ENCODE peak calls at places on chromosomes 11 and 22, in eight cellular contexts. One of them, this sample, is unnamed.
A peak's percentile ranks its signal among the peaks of the same experiment; 100 is the strongest.

GRCh38 chr11:1060885-1061616 is 13.6 kb upstream of the MUC2 start:
- DNase-seq in AG09309: peak; percentile 34
- DNase-seq in EL: peak; percentile 95
- DNase-seq in A172: peak; percentile 93
- DNase-seq in aorta: peak; percentile 59
- DNase-seq in DMS53: no peak
- DNase-seq in T-helper 9 cell: no peak
- DNase-seq in activated CD4-positive, alpha-beta memory T cell treated with anti-CD3 and anti-CD28 coated beads, Interleukin-2, amount 10 ng/mL, durations not matched to agents 7 days and 5 days: no peak
- DNase-seq in this sample: no peak

GRCh38 chr22:17380711-17381087 is 11.4 kb downstream of the CECR2 start:
- DNase-seq in AG09309: no peak
- DNase-seq in EL: no peak
- DNase-seq in A172: no peak
- DNase-seq in aorta: no peak
- DNase-seq in DMS53: no peak
- DNase-seq in T-helper 9 cell: no peak
- DNase-seq in activated CD4-positive, alpha-beta memory T cell treated with anti-CD3 and anti-CD28 coated beads, Interleukin-2, amount 10 ng/mL, durations not matched to agents 7 days and 5 days: no peak
- DNase-seq in this sample: no peak

GRCh38 chr11:123434262-123434661 is 4.2 kb downstream of the GRAMD1B start:
- DNase-seq in AG09309: no peak
- DNase-seq in EL: peak; percentile 46
- DNase-seq in A172: peak; percentile 44
- DNase-seq in aorta: no peak
- DNase-seq in DMS53: peak; percentile 16
- DNase-seq in T-helper 9 cell: no peak
- DNase-seq in activated CD4-positive, alpha-beta memory T cell treated with anti-CD3 and anti-CD28 coated beads, Interleukin-2, amount 10 ng/mL, durations not matched to agents 7 days and 5 days: peak; percentile 52
- DNase-seq in this sample: no peak

GRCh38 chr11:17611503-17612220 is 64.6 kb downstream of the OTOG start:
- DNase-seq in AG09309: no peak
- DNase-seq in EL: no peak
- DNase-seq in A172: no peak
- DNase-seq in aorta: no peak
- DNase-seq in DMS53: no peak
- DNase-seq in T-helper 9 cell: no peak
- DNase-seq in activated CD4-positive, alpha-beta memory T cell treated with anti-CD3 and anti-CD28 coated beads, Interleukin-2, amount 10 ng/mL, durations not matched to agents 7 days and 5 days: no peak
- DNase-seq in this sample: no peak

GRCh38 chr22:44385781-44386180 is 73.0 kb upstream of the SHISAL1 start:
- DNase-seq in AG09309: no peak
- DNase-seq in EL: no peak
- DNase-seq in A172: no peak
- DNase-seq in aorta: peak; percentile 31
- DNase-seq in DMS53: no peak
- DNase-seq in T-helper 9 cell: no peak
- DNase-seq in activated CD4-positive, alpha-beta memory T cell treated with anti-CD3 and anti-CD28 coated beads, Interleukin-2, amount 10 ng/mL, durations not matched to agents 7 days and 5 days: no peak
- DNase-seq in this sample: peak; percentile 14

GRCh38 chr22:25364281-25364680 is 144.8 kb downstream of the CRYBB2 start:
- DNase-seq in AG09309: no peak
- DNase-seq in EL: no peak
- DNase-seq in A172: no peak
- DNase-seq in aorta: peak; percentile 37
- DNase-seq in DMS53: no peak
- DNase-seq in T-helper 9 cell: no peak
- DNase-seq in activated CD4-positive, alpha-beta memory T cell treated with anti-CD3 and anti-CD28 coated beads, Interleukin-2, amount 10 ng/mL, durations not matched to agents 7 days and 5 days: no peak
- DNase-seq in this sample: peak; percentile 26

GRCh38 chr22:37983860-37984791 is at the start of gene SOX10:
- DNase-seq in AG09309: no peak
- DNase-seq in EL: no peak
- DNase-seq in A172: no peak
- DNase-seq in aorta: no peak
- DNase-seq in DMS53: no peak
- DNase-seq in T-helper 9 cell: no peak
- DNase-seq in activated CD4-positive, alpha-beta memory T cell treated with anti-CD3 and anti-CD28 coated beads, Interleukin-2, amount 10 ng/mL, durations not matched to agents 7 days and 5 days: no peak
- DNase-seq in this sample: no peak

GRCh38 chr11:13238879-13239514 is 38.6 kb upstream of the BMAL1 start:
- DNase-seq in AG09309: no peak
- DNase-seq in EL: peak; percentile 62
- DNase-seq in A172: peak; percentile 72
- DNase-seq in aorta: peak; percentile 61
- DNase-seq in DMS53: peak; percentile 79
- DNase-seq in T-helper 9 cell: peak; percentile 44
- DNase-seq in activated CD4-positive, alpha-beta memory T cell treated with anti-CD3 and anti-CD28 coated beads, Interleukin-2, amount 10 ng/mL, durations not matched to agents 7 days and 5 days: peak; percentile 56
- DNase-seq in this sample: no peak

GRCh38 chr22:42994917-42995562 is 19.9 kb downstream of the PACSIN2 start:
- DNase-seq in AG09309: peak; percentile 77
- DNase-seq in EL: peak; percentile 88
- DNase-seq in A172: peak; percentile 66
- DNase-seq in aorta: peak; percentile 71
- DNase-seq in DMS53: peak; percentile 71
- DNase-seq in T-helper 9 cell: no peak
- DNase-seq in activated CD4-positive, alpha-beta memory T cell treated with anti-CD3 and anti-CD28 coated beads, Interleukin-2, amount 10 ng/mL, durations not matched to agents 7 days and 5 days: no peak
- DNase-seq in this sample: peak; percentile 69

GRCh38 chr22:25223269-25223850 is 3.9 kb downstream of the CRYBB2 start:
- DNase-seq in AG09309: no peak
- DNase-seq in EL: no peak
- DNase-seq in A172: no peak
- DNase-seq in aorta: no peak
- DNase-seq in DMS53: no peak
- DNase-seq in T-helper 9 cell: no peak
- DNase-seq in activated CD4-positive, alpha-beta memory T cell treated with anti-CD3 and anti-CD28 coated beads, Interleukin-2, amount 10 ng/mL, durations not matched to agents 7 days and 5 days: no peak
- DNase-seq in this sample: no peak

GRCh38 chr11:121672630-121673487 is 220.1 kb upstream of the SORL1-AS1 start:
- DNase-seq in AG09309: no peak
- DNase-seq in EL: no peak
- DNase-seq in A172: no peak
- DNase-seq in aorta: peak; percentile 70
- DNase-seq in DMS53: no peak
- DNase-seq in T-helper 9 cell: no peak
- DNase-seq in activated CD4-positive, alpha-beta memory T cell treated with anti-CD3 and anti-CD28 coated beads, Interleukin-2, amount 10 ng/mL, durations not matched to agents 7 days and 5 days: no peak
- DNase-seq in this sample: no peak

GRCh38 chr11:45105233-45105992 is 41.0 kb upstream of the PRDM11 start:
- DNase-seq in AG09309: no peak
- DNase-seq in EL: peak; percentile 53
- DNase-seq in A172: peak; percentile 65
- DNase-seq in aorta: peak; percentile 82
- DNase-seq in DMS53: peak; percentile 84
- DNase-seq in T-helper 9 cell: peak; percentile 54
- DNase-seq in activated CD4-positive, alpha-beta memory T cell treated with anti-CD3 and anti-CD28 coated beads, Interleukin-2, amount 10 ng/mL, durations not matched to agents 7 days and 5 days: peak; percentile 59
- DNase-seq in this sample: peak; percentile 63

GRCh38 chr11:5129457-5129877 is 8.7 kb downstream of the OR52A5 start:
- DNase-seq in AG09309: no peak
- DNase-seq in EL: peak; percentile 7
- DNase-seq in A172: peak; percentile 19
- DNase-seq in aorta: no peak
- DNase-seq in DMS53: no peak
- DNase-seq in T-helper 9 cell: no peak
- DNase-seq in activated CD4-positive, alpha-beta memory T cell treated with anti-CD3 and anti-CD28 coated beads, Interleukin-2, amount 10 ng/mL, durations not matched to agents 7 days and 5 days: no peak
- DNase-seq in this sample: no peak

GRCh38 chr11:2574553-2575535 is 125.0 kb downstream of the KCNQ1OT1 start:
- DNase-seq in AG09309: no peak
- DNase-seq in EL: no peak
- DNase-seq in A172: no peak
- DNase-seq in aorta: peak; percentile 44
- DNase-seq in DMS53: peak; percentile 57
- DNase-seq in T-helper 9 cell: no peak
- DNase-seq in activated CD4-positive, alpha-beta memory T cell treated with anti-CD3 and anti-CD28 coated beads, Interleukin-2, amount 10 ng/mL, durations not matched to agents 7 days and 5 days: no peak
- DNase-seq in this sample: peak; percentile 36

GRCh38 chr11:68664906-68665305 is 19.4 kb upstream of the GAL start:
- DNase-seq in AG09309: no peak
- DNase-seq in EL: no peak
- DNase-seq in A172: no peak
- DNase-seq in aorta: no peak
- DNase-seq in DMS53: no peak
- DNase-seq in T-helper 9 cell: no peak
- DNase-seq in activated CD4-positive, alpha-beta memory T cell treated with anti-CD3 and anti-CD28 coated beads, Interleukin-2, amount 10 ng/mL, durations not matched to agents 7 days and 5 days: no peak
- DNase-seq in this sample: no peak

GRCh38 chr11:17564687-17565042 is 17.6 kb downstream of the OTOG start:
- DNase-seq in AG09309: no peak
- DNase-seq in EL: no peak
- DNase-seq in A172: no peak
- DNase-seq in aorta: no peak
- DNase-seq in DMS53: peak; percentile 21
- DNase-seq in T-helper 9 cell: no peak
- DNase-seq in activated CD4-positive, alpha-beta memory T cell treated with anti-CD3 and anti-CD28 coated beads, Interleukin-2, amount 10 ng/mL, durations not matched to agents 7 days and 5 days: no peak
- DNase-seq in this sample: no peak

GRCh38 chr22:19879651-19879995 is 24.9 kb upstream of the GNB1L start:
- DNase-seq in AG09309: no peak
- DNase-seq in EL: no peak
- DNase-seq in A172: no peak
- DNase-seq in aorta: peak; percentile 44
- DNase-seq in DMS53: no peak
- DNase-seq in T-helper 9 cell: no peak
- DNase-seq in activated CD4-positive, alpha-beta memory T cell treated with anti-CD3 and anti-CD28 coated beads, Interleukin-2, amount 10 ng/mL, durations not matched to agents 7 days and 5 days: no peak
- DNase-seq in this sample: no peak

GRCh38 chr11:63602296-63602695 is 11.9 kb downstream of the PLAAT3 start:
- DNase-seq in AG09309: peak; percentile 44
- DNase-seq in EL: no peak
- DNase-seq in A172: peak; percentile 37
- DNase-seq in aorta: peak; percentile 69
- DNase-seq in DMS53: no peak
- DNase-seq in T-helper 9 cell: no peak
- DNase-seq in activated CD4-positive, alpha-beta memory T cell treated with anti-CD3 and anti-CD28 coated beads, Interleukin-2, amount 10 ng/mL, durations not matched to agents 7 days and 5 days: no peak
- DNase-seq in this sample: no peak

This sample was measured in CD14-positive monocyte.